ENCODE peak calls at places on chromosomes 16 and 17, in four cellular contexts. J is breast epithelium, R is spleen, C is upper lobe of left lung. H is an unnamed sample.

GRCh38 chr16:64964126-64964540 is 157.7 kb downstream of the CDH11 start:
- DNase-seq in J (no peak), R (no peak), C (no peak), H (no peak)

GRCh38 chr16:473046-474043 is 47.9 kb downstream of the RAB11FIP3 start:
- DNase-seq in J (no peak), R (no peak), C (no peak), H (no peak)

GRCh38 chr16:17334096-17334495 is 136.7 kb downstream of the XYLT1 start:
- DNase-seq in J (no peak), R (no peak), C (no peak), H (no peak)

GRCh38 chr16:3511286-3512180 is 10.7 kb downstream of the CLUAP1 start:
- DNase-seq in J (peak; percentile 25), R (no peak), C (no peak), H (no peak)

GRCh38 chr17:79622776-79623175 is 11.9 kb upstream of the RBFOX3 start:
- DNase-seq in J (peak; percentile 40), R (peak; percentile 28), C (no peak), H (no peak)

GRCh38 chr17:81037026-81037782 is 2.3 kb downstream of the BAIAP2 start:
- DNase-seq in J (peak; percentile 89), R (peak; percentile 72), C (peak; percentile 87), H (no peak)

GRCh38 chr16:74034862-74035261 is 261.8 kb upstream of the PSMD7 start:
- DNase-seq in J (no peak), R (no peak), C (no peak), H (peak; percentile 11)

GRCh38 chr17:66777689-66778225 is 57.2 kb upstream of the CACNG5 start:
- DNase-seq in J (no peak), R (no peak), C (no peak), H (no peak)

GRCh38 chr16:30903002-30903401 is 6.6 kb downstream of the CTF1 start:
- DNase-seq in J (no peak), R (no peak), C (no peak), H (no peak)

GRCh38 chr17:79750650-79751545 is 20.2 kb downstream of the ENPP7 start:
- DNase-seq in J (no peak), R (no peak), C (no peak), H (no peak)

GRCh38 chr16:22625948-22626347 is 115.3 kb downstream of the NPIPB5 start:
- DNase-seq in J (no peak), R (no peak), C (no peak), H (no peak)

GRCh38 chr16:88013766-88014165 is 62.5 kb downstream of the BANP start:
- DNase-seq in J (no peak), R (no peak), C (peak; percentile 20), H (peak; percentile 77)

GRCh38 chr16:17556276-17557052 is 85.7 kb upstream of the XYLT1 start:
- DNase-seq in J (no peak), R (no peak), C (no peak), H (no peak)

GRCh38 chr16:38941-39892 is 14.2 kb downstream of the POLR3K start:
- DNase-seq in J (peak; percentile 59), R (peak; percentile 92), C (no peak), H (peak; percentile 77)

GRCh38 chr16:3638916-3639644 is 15.4 kb upstream of the DNASE1 start:
- DNase-seq in J (no peak), R (peak; percentile 35), C (no peak), H (no peak)

GRCh38 chr16:85261657-85262557 is 149.6 kb upstream of the CIBAR2 start:
- DNase-seq in J (no peak), R (no peak), C (no peak), H (no peak)

GRCh38 chr16:22370038-22370541 is 4.3 kb downstream of the CDR2 start:
- DNase-seq in J (no peak), R (no peak), C (no peak), H (no peak)

GRCh38 chr17:63983326-63983725 is 10.6 kb upstream of the SCN4A start:
- DNase-seq in J (no peak), R (no peak), C (no peak), H (no peak)

GRCh38 chr17:17824119-17824779 is 12.5 kb downstream of the SREBF1 start:
- DNase-seq in J (no peak), R (no peak), C (peak; percentile 39), H (no peak)

GRCh38 chr17:69430488-69430887 is 16.0 kb downstream of the MAP2K6 start:
- DNase-seq in J (no peak), R (no peak), C (no peak), H (no peak)

GRCh38 chr16:35195173-35195863 is 1735.9 kb downstream of the TP53TG3F start:
- DNase-seq in J (no peak), R (no peak), C (peak; percentile 32), H (no peak)

GRCh38 chr17:29195465-29196081 is 15.4 kb upstream of the MYO18A start:
- DNase-seq in J (no peak), R (peak; percentile 64), C (no peak), H (no peak)

GRCh38 chr16:51507286-51507685 is 356.2 kb upstream of the SALL1 start:
- DNase-seq in J (no peak), R (no peak), C (no peak), H (no peak)

GRCh38 chr17:37792787-37793186 is 47.9 kb upstream of the HNF1B start:
- DNase-seq in J (no peak), R (no peak), C (no peak), H (no peak)

GRCh38 chr17:70137451-70138230 is 31.7 kb upstream of the KCNJ2 start:
- DNase-seq in J (no peak), R (no peak), C (no peak), H (peak; percentile 32)

GRCh38 chr17:61619493-61619892 is 28.5 kb upstream of the NACA2 start:
- DNase-seq in J (no peak), R (no peak), C (no peak), H (no peak)

GRCh38 chr17:45784293-45784582 is at the start of gene CRHR1:
- DNase-seq in J (no peak), R (no peak), C (peak; percentile 82), H (no peak)

GRCh38 chr17:73581379-73581778 is 62.9 kb downstream of the SDK2 start:
- DNase-seq in J (no peak), R (no peak), C (no peak), H (no peak)
- TF ChIP-seq POLR2AphosphoS5 in J (no peak), R (no peak), C (no peak), H (no peak)

DNA sequence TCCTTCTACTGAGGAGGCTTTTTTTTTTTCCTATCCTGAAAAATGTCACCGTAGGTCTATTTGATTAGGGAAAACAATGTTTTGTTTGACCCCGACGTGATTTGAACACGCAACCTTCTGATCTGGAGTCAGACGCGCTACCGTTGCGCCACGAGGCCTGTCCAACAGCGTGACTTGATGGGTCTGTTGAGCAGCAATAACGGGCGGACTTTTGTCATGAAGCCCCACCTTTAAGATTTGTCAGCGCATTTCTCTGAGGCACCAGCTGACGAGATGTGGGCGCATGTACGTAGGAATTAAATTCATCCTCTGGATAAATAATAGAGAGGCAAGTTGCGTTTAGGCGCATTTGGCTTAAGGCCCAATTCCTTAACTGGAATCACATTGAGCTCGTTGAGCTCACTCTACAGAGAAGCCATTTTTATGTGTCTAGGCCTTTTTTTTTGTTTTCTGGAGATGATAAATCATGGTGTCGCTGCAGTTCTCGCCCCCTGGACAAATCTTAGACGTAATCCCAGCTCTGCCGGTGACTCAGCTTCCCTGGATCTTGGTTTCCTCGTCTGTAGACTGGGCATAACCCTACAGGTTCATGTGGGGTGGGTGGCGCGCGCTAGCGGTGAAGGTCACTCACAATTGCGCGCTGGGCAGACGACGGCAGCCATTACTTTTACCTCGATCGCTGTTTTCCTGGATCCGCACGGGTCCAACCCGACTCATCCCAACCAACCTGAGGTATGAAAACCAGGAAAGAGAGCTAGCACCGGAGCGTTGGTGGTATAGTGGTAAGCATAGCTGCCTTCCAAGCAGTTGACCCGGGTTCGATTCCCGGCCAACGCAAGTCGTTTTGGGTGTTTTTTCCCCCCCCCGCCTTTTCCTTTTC is 10.6 kb upstream of the AURKB start:
- DNase-seq in J (peak; percentile 94), R (peak; percentile 91), C (peak; percentile 84), H (peak; percentile 94)
- TF ChIP-seq CTCF in J (no peak), R (no peak), C (no peak), H (no peak)

GRCh38 chr17:27246537-27246936 is 47.4 kb upstream of the WSB1 start:
- DNase-seq in J (no peak), R (no peak), C (no peak), H (no peak)

GRCh38 chr17:27244019-27244418 is 49.9 kb upstream of the WSB1 start:
- DNase-seq in J (no peak), R (no peak), C (no peak), H (no peak)

GRCh38 chr17:27245230-27245696 is 48.7 kb upstream of the WSB1 start:
- DNase-seq in J (peak; percentile 64), R (peak; percentile 94), C (peak; percentile 87), H (peak; percentile 85)

GRCh38 chr17:27242951-27243350 is 51.0 kb upstream of the WSB1 start:
- DNase-seq in J (no peak), R (no peak), C (no peak), H (no peak)

GRCh38 chr17:27244481-27245223 is 49.3 kb upstream of the WSB1 start:
- DNase-seq in J (no peak), R (peak; percentile 90), C (peak; percentile 76), H (peak; percentile 41)
- TF ChIP-seq POLR2AphosphoS5 in J (peak; percentile 98), R (peak; percentile 69), C (peak; percentile 72), H (peak; percentile 75)

GRCh38 chr17:5111402-5112204 is at the start of gene ZNF232:
- DNase-seq in J (peak; percentile 93), R (peak; percentile 97), C (peak; percentile 98), H (peak; percentile 97)
- TF ChIP-seq CTCF in J (no peak), R (no peak), C (peak; percentile 26), H (no peak)

GRCh38 chr17:48582750-48583069 is 4.6 kb upstream of the HOXB4 start:
- DNase-seq in J (no peak), R (no peak), C (no peak), H (no peak)

GRCh38 chr17:48577330-48577945 is 712 bp downstream of the HOXB4 start:
- DNase-seq in J (no peak), R (no peak), C (no peak), H (no peak)

GRCh38 chr17:48577946-48578615 is at the start of gene HOXB4:
- DNase-seq in J (no peak), R (peak; percentile 91), C (peak; percentile 95), H (peak; percentile 80)

GRCh38 chr17:48578616-48579560 is 738 bp upstream of the HOXB4 start:
- DNase-seq in J (no peak), R (no peak), C (no peak), H (no peak)

GRCh38 chr17:48579738-48580543 is 1.8 kb upstream of the HOXB4 start:
- DNase-seq in J (no peak), R (no peak), C (peak; percentile 77), H (no peak)
- TF ChIP-seq POLR2AphosphoS5 in J (no peak), R (no peak), C (peak; percentile 42), H (peak; percentile 21)